ENCODE peak calls at places on chromosomes 13 and 19, in nine cellular contexts. M is transverse colon, B is GM23338, V is breast epithelium, T is H1, D is esophagus muscularis mucosa, Z is HL-60, U is endothelial cell of umbilical vein, Y is K562. P is an unnamed sample.

GRCh38 chr13:107450931-107451330 is 764.4 kb downstream of the LIG4 start:
- DNase-seq in U (peak), Z (no peak), M (no peak), T (no peak), Y (no peak), D (no peak), B (no peak), V (no peak), P (no peak)

GRCh38 chr19:14786421-14786851 is 8.1 kb upstream of the ADGRE2 start:
- DNase-seq in D (peak), B (peak), U (no peak), Y (peak), V (no peak), Z (no peak), T (peak), M (no peak), P (no peak)

GRCh38 chr13:41411536-41411935 is 45.8 kb upstream of the RGCC start:
- DNase-seq in M (no peak), Z (peak), Y (peak), D (peak), V (no peak), T (no peak), B (peak), U (peak), P (no peak)

GRCh38 chr19:5624154-5624663 is 1.3 kb downstream of the SAFB start:
- DNase-seq in D (no peak), V (peak), Y (peak), B (peak), M (peak), U (peak), Z (no peak), T (peak), P (no peak)

GRCh38 chr19:2271516-2272103 is 10.4 kb downstream of the PEAK3 start:
- DNase-seq in M (peak), B (no peak), Y (peak), Z (peak), T (no peak), V (no peak), U (no peak), D (no peak), P (no peak)

GRCh38 chr19:45245334-45245787 is at the start of gene EXOC3L2:
- DNase-seq in V (no peak), B (no peak), M (no peak), D (no peak), T (no peak), U (no peak), Y (peak), Z (no peak), P (no peak)

GRCh38 chr13:60047943-60048342 is 115.8 kb downstream of the DIAPH3 start:
- DNase-seq in D (no peak), U (no peak), Z (no peak), B (peak), V (no peak), M (no peak), Y (no peak), T (no peak), P (no peak)

GRCh38 chr13:110511509-110512181 is 49.9 kb downstream of the RAB20 start:
- DNase-seq in T (no peak), V (no peak), D (no peak), M (no peak), U (no peak), Y (peak), B (peak), Z (no peak), P (no peak)

GRCh38 chr19:1472227-1473055 is 6.6 kb downstream of the C19orf25 start:
- DNase-seq in D (no peak), M (no peak), T (no peak), B (no peak), Z (no peak), U (no peak), Y (no peak), V (no peak), P (no peak)

GRCh38 chr13:100461309-100462035 is 127.1 kb downstream of the GGACT start:
- DNase-seq in Y (no peak), M (no peak), V (no peak), B (peak), T (no peak), U (peak), Z (no peak), D (no peak), P (no peak)

GRCh38 chr13:37869756-37870488 is at the start of gene TRPC4:
- DNase-seq in U (peak), Z (no peak), B (peak), M (peak), T (peak), Y (peak), V (no peak), D (no peak), P (no peak)

GRCh38 chr13:53201454-53202225 is 173.0 kb downstream of the OLFM4 start:
- DNase-seq in U (no peak), Z (no peak), V (no peak), B (peak), D (no peak), M (peak), Y (no peak), T (peak), P (no peak)

GRCh38 chr19:47230122-47230920 is 678 bp downstream of the BBC3 start:
- DNase-seq in Y (peak), V (no peak), T (peak), Z (peak), B (peak), D (no peak), M (peak), U (peak), P (no peak)

GRCh38 chr19:10417598-10418280 is 2.6 kb upstream of the PDE4A start:
- DNase-seq in M (no peak), Y (peak), T (peak), U (no peak), B (peak), V (no peak), D (no peak), Z (no peak), P (no peak)

GRCh38 chr19:11020982-11021759 is 60.3 kb downstream of the SMARCA4 start:
- DNase-seq in D (no peak), B (no peak), Z (no peak), Y (no peak), T (no peak), U (no peak), V (no peak), M (no peak), P (no peak)

GRCh38 chr13:37326319-37326718 is 220.9 kb upstream of the CSNK1A1L start:
- DNase-seq in B (no peak), D (no peak), Z (no peak), M (no peak), Y (no peak), T (no peak), V (no peak), U (no peak), P (no peak)

GRCh38 chr19:55178781-55179569 is 1.1 kb downstream of the SYT5 start:
- DNase-seq in B (peak), T (peak), M (peak), Y (peak), D (no peak), V (no peak), Z (peak), U (peak), P (peak)
- TF ChIP-seq POLR2AphosphoS5 in B (no peak), T (no peak), M (no peak), Y (no peak), D (no peak), V (no peak), Z (no peak), U (no peak), P (no peak)

GRCh38 chr19:4327252-4327876 is 11.3 kb downstream of the STAP2 start:
- DNase-seq in T (peak), U (peak), V (peak), Y (peak), B (peak), D (no peak), Z (peak), M (peak), P (no peak)

GRCh38 chr19:4327877-4328242 is 10.8 kb downstream of the STAP2 start:
- DNase-seq in Y (no peak), T (peak), V (no peak), D (no peak), U (no peak), M (no peak), Z (no peak), B (no peak), P (no peak)

GRCh38 chr19:4326215-4326836 is 12.3 kb downstream of the STAP2 start:
- DNase-seq in V (no peak), D (no peak), T (no peak), M (no peak), U (no peak), Y (no peak), Z (no peak), B (no peak), P (no peak)

GRCh38 chr19:4328243-4328990 is 10.2 kb downstream of the STAP2 start:
- DNase-seq in T (peak), U (peak), V (peak), B (peak), Y (peak), Z (peak), M (peak), D (peak), P (no peak)

DNA sequence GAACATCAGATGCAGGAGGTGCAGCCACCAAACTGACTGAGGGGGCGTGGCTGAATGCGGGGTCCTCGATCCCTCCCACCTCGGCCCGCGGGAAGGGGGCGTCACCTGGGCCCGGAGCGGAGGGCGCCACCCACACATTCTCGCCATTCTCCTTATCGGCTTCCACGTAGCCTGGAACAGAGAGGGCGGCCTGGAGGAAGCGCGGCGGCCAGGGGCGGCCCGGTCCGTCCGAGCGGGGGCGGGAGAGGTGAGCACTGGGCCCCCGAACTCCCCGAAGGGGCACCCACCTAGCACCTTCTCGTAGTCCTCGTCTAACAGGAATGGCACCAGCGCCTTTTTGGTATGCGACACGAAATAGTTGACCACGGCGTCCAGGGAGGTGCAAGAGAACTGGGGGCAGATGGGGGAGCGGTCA is 11.8 kb downstream of the STAP2 start:
- DNase-seq in Y (peak), V (no peak), D (no peak), Z (no peak), M (no peak), U (no peak), T (peak), B (peak), P (no peak)
- TF ChIP-seq POLR2AphosphoS5 in Y (no peak), V (no peak), D (no peak), Z (no peak), M (no peak), U (no peak), T (no peak), B (peak), P (no peak)

DNA sequence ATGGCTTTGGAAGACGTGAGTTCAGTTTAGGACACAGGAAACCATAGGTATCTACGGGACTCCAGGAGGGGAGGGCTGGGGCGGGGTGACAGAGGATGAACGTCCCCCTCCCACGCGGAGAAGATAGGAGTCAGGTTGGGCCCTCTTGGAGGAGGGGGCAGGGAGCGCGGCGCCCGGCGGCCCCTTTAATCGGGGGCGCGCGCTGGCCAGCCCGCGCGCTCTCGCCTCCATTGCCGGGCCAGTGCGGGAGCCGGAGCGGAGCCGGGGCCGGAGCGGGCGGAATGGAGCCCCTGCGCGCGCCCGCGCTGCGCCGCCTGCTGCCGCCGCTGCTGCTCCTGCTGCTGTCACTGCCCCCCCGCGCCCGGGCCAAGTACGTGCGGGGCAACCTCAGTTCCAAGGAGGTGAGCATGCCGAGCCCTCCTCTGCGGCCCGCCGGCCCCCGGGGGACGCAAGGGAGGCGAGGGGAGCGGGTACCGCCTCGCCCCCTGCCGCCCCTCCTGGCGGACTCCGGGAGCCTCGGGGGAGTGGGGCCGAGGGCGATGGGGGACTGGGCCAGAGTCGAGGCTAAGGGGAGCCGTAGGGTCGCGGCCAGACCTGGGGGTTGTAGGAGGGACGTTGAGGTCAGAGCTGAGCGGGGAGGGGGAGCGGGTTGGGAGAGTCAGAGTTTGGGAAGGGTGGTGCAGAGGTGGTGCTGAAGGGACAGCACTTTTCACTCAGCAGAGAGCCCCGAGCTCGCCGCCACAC is at the start of gene TMEM145:
- DNase-seq in B (peak), D (no peak), V (no peak), U (peak), Y (peak), Z (peak), T (peak), M (peak), P (no peak)
- TF ChIP-seq POLR2AphosphoS5 in B (no peak), D (no peak), V (no peak), U (no peak), Y (no peak), Z (no peak), T (no peak), M (no peak), P (no peak)

DNA sequence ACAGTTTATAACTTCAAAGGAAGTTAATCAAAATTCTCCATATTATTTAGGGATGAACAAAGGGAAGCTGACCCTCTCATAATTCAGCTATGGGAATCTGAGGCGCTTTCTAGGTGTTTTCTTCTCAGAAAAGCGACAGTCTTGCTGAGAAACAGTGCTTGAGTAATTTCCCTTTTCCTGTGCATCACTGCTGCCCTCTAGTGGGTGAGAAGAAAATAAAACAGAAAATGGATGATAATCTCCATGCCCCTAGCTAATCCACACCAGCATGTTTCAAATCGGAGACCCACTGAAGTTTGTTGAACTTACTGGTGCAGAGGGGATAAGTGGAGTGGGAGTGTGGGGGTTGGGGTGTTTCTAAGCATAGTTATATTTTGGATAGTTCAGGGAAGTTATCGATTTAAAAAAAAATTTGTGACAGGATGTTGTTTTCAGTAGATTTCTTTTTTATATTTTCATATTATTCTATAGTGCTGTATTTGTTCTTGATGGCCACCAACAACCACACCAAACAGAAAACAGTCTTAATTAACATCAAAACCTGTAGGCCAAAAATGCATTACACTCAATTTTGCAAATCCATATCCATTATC is 21.4 kb downstream of the LCP1 start:
- DNase-seq in T (no peak), U (peak), M (no peak), D (no peak), Z (peak), B (peak), V (no peak), Y (peak), P (peak)
- TF ChIP-seq POLR2AphosphoS5 in T (no peak), U (no peak), M (no peak), D (no peak), Z (no peak), B (no peak), V (no peak), Y (no peak), P (no peak)

DNA sequence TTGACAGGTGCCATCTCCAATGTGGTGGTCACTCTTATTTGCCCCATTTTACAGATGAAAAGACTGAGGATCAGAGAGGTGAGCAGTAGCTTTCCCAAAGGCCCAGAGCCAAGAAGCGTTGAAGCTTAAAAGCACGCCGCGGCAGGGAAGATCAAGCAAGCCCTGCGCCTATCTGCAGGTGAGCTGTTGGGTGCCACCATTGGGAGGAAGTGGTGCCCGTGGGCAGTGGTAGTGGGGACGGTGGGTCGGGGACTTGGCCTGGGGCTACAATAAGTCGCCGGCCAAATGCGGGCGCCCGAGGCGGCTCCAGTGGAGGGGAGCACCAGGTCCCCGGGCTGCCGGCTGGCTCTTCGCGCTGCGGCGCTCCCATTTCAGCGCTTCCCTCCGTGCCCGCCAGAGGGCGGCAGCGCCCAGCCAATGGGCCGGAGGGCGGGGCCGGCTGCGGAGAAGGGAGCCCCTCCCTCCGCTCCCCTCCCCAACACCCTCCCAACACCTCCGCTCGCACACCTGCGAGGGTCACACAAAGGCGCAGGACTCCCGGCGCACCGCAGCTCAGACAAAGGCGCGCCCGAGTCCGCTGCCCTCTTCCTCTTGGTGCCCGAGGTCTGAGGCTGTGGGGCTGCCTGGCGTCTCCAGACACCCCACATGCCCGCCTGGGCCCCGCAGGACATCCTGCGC is 744 bp upstream of the POU2F2 start:
- DNase-seq in Y (peak), Z (peak), T (peak), B (peak), M (peak), D (no peak), U (peak), V (peak), P (no peak)
- TF ChIP-seq POLR2AphosphoS5 in Y (no peak), Z (no peak), T (peak), B (peak), M (no peak), D (no peak), U (no peak), V (no peak), P (no peak)

P was measured in Panc1.